ENCODE peak calls at places on chromosomes 1 and 21, in six cellular contexts. One of them, this sample, is unnamed.

GRCh38 chr1:163796394-163796821 is 474.7 kb downstream of the NUF2 start:
- DNase-seq in spleen: no peak
- DNase-seq in HL-60: no peak
- DNase-seq in AG04450: no peak
- DNase-seq in heart right ventricle: no peak
- DNase-seq in IMR-90: peak; percentile 2
- DNase-seq in this sample: peak; percentile 23

GRCh38 chr21:38853421-38853919 is 47.7 kb downstream of the ETS2 start:
- DNase-seq in spleen: no peak
- DNase-seq in HL-60: peak; percentile 62
- DNase-seq in heart right ventricle: no peak
- DNase-seq in AG04450: peak; percentile 82
- DNase-seq in IMR-90: peak; percentile 96
- DNase-seq in this sample: no peak

GRCh38 chr1:222546548-222547259 is 1.2 kb downstream of the HHIPL2 start:
- DNase-seq in AG04450: peak; percentile 46
- DNase-seq in IMR-90: peak; percentile 83
- DNase-seq in spleen: no peak
- DNase-seq in heart right ventricle: no peak
- DNase-seq in HL-60: no peak
- DNase-seq in this sample: peak; percentile 62

GRCh38 chr1:229342902-229343587 is at the start of gene CCSAP:
- DNase-seq in HL-60: no peak
- DNase-seq in spleen: peak; percentile 93
- DNase-seq in IMR-90: peak; percentile 38
- DNase-seq in heart right ventricle: peak; percentile 35
- DNase-seq in AG04450: no peak
- DNase-seq in this sample: no peak

GRCh38 chr1:64898107-64898861 is 68.1 kb downstream of the JAK1 start:
- DNase-seq in heart right ventricle: peak; percentile 89
- DNase-seq in HL-60: peak; percentile 40
- DNase-seq in IMR-90: peak; percentile 97
- DNase-seq in AG04450: peak; percentile 46
- DNase-seq in spleen: no peak
- DNase-seq in this sample: peak; percentile 93

GRCh38 chr1:47843781-47844555 is 153.2 kb downstream of the TRABD2B start:
- DNase-seq in spleen: no peak
- DNase-seq in heart right ventricle: no peak
- DNase-seq in IMR-90: no peak
- DNase-seq in HL-60: no peak
- DNase-seq in AG04450: no peak
- DNase-seq in this sample: no peak

GRCh38 chr1:51839094-51839493 is 39.4 kb downstream of the NRDC start:
- DNase-seq in AG04450: no peak
- DNase-seq in IMR-90: no peak
- DNase-seq in HL-60: no peak
- DNase-seq in spleen: no peak
- DNase-seq in heart right ventricle: no peak
- DNase-seq in this sample: no peak

GRCh38 chr1:13807213-13807612 is 107.2 kb downstream of the PRDM2 start:
- DNase-seq in HL-60: no peak
- DNase-seq in spleen: no peak
- DNase-seq in AG04450: no peak
- DNase-seq in IMR-90: no peak
- DNase-seq in heart right ventricle: no peak
- DNase-seq in this sample: no peak

GRCh38 chr1:2966435-2966834 is 54.8 kb upstream of the ACTRT2 start:
- DNase-seq in IMR-90: no peak
- DNase-seq in spleen: peak; percentile 58
- DNase-seq in AG04450: no peak
- DNase-seq in HL-60: no peak
- DNase-seq in heart right ventricle: no peak
- DNase-seq in this sample: no peak

GRCh38 chr21:38995755-38996154 is 187.5 kb downstream of the PSMG1 start:
- DNase-seq in heart right ventricle: no peak
- DNase-seq in HL-60: no peak
- DNase-seq in IMR-90: no peak
- DNase-seq in AG04450: no peak
- DNase-seq in spleen: no peak
- DNase-seq in this sample: no peak

GRCh38 chr1:13702425-13703127 is 2.6 kb downstream of the PRDM2 start:
- DNase-seq in AG04450: no peak
- DNase-seq in IMR-90: no peak
- DNase-seq in HL-60: no peak
- DNase-seq in spleen: peak; percentile 86
- DNase-seq in heart right ventricle: no peak
- DNase-seq in this sample: no peak

GRCh38 chr1:117710710-117711109 is 104.9 kb downstream of the TENT5C start:
- DNase-seq in heart right ventricle: no peak
- DNase-seq in HL-60: no peak
- DNase-seq in spleen: no peak
- DNase-seq in AG04450: no peak
- DNase-seq in IMR-90: no peak
- DNase-seq in this sample: no peak

GRCh38 chr1:6771568-6771825 is 13.8 kb upstream of the CAMTA1 start:
- DNase-seq in heart right ventricle: no peak
- DNase-seq in AG04450: no peak
- DNase-seq in HL-60: no peak
- DNase-seq in IMR-90: no peak
- DNase-seq in spleen: no peak
- DNase-seq in this sample: no peak

GRCh38 chr1:29176567-29176966 is 5.1 kb downstream of the SRSF4 start:
- DNase-seq in spleen: no peak
- DNase-seq in heart right ventricle: no peak
- DNase-seq in IMR-90: no peak
- DNase-seq in HL-60: no peak
- DNase-seq in AG04450: no peak
- DNase-seq in this sample: peak; percentile 41

GRCh38 chr1:36851087-36851486 is 183.2 kb downstream of the GRIK3 start:
- DNase-seq in AG04450: no peak
- DNase-seq in HL-60: no peak
- DNase-seq in spleen: no peak
- DNase-seq in heart right ventricle: no peak
- DNase-seq in IMR-90: no peak
- DNase-seq in this sample: no peak

GRCh38 chr1:194658090-194658439 is 1471.7 kb upstream of the B3GALT2 start:
- DNase-seq in AG04450: peak; percentile 20
- DNase-seq in HL-60: no peak
- DNase-seq in IMR-90: peak; percentile 81
- DNase-seq in spleen: no peak
- DNase-seq in heart right ventricle: no peak
- DNase-seq in this sample: peak; percentile 75

GRCh38 chr1:1594602-1594981 is 5.3 kb downstream of the FNDC10 start:
- DNase-seq in AG04450: no peak
- DNase-seq in heart right ventricle: no peak
- DNase-seq in IMR-90: no peak
- DNase-seq in spleen: no peak
- DNase-seq in HL-60: no peak
- DNase-seq in this sample: no peak

GRCh38 chr21:45479691-45480675 is 62.3 kb downstream of the SLC19A1 start:
- DNase-seq in heart right ventricle: no peak
- DNase-seq in IMR-90: no peak
- DNase-seq in spleen: no peak
- DNase-seq in AG04450: no peak
- DNase-seq in HL-60: no peak
- DNase-seq in this sample: no peak

GRCh38 chr1:201264554-201264953 is 18.8 kb upstream of the PKP1 start:
- DNase-seq in spleen: peak; percentile 25
- DNase-seq in AG04450: no peak
- DNase-seq in HL-60: no peak
- DNase-seq in heart right ventricle: no peak
- DNase-seq in IMR-90: no peak
- DNase-seq in this sample: no peak

GRCh38 chr21:23020969-23021368 is 2022.8 kb downstream of the NCAM2 start:
- DNase-seq in heart right ventricle: no peak
- DNase-seq in spleen: no peak
- DNase-seq in AG04450: no peak
- DNase-seq in HL-60: no peak
- DNase-seq in IMR-90: no peak
- DNase-seq in this sample: no peak

GRCh38 chr1:183318433-183318832 is 99.7 kb downstream of the NMNAT2 start:
- DNase-seq in HL-60: no peak
- DNase-seq in AG04450: peak; percentile 83
- DNase-seq in spleen: no peak
- DNase-seq in heart right ventricle: peak; percentile 86
- DNase-seq in IMR-90: peak; percentile 95
- DNase-seq in this sample: peak; percentile 58

GRCh38 chr1:214005716-214006115 is 17.9 kb downstream of the PROX1 start:
- DNase-seq in HL-60: no peak
- DNase-seq in heart right ventricle: no peak
- DNase-seq in IMR-90: no peak
- DNase-seq in spleen: no peak
- DNase-seq in AG04450: no peak
- DNase-seq in this sample: no peak

GRCh38 chr1:105270966-105271365 is 1521.3 kb downstream of the AMY1C start:
- DNase-seq in heart right ventricle: no peak
- DNase-seq in AG04450: no peak
- DNase-seq in spleen: no peak
- DNase-seq in IMR-90: no peak
- DNase-seq in HL-60: no peak
- DNase-seq in this sample: no peak

DNA sequence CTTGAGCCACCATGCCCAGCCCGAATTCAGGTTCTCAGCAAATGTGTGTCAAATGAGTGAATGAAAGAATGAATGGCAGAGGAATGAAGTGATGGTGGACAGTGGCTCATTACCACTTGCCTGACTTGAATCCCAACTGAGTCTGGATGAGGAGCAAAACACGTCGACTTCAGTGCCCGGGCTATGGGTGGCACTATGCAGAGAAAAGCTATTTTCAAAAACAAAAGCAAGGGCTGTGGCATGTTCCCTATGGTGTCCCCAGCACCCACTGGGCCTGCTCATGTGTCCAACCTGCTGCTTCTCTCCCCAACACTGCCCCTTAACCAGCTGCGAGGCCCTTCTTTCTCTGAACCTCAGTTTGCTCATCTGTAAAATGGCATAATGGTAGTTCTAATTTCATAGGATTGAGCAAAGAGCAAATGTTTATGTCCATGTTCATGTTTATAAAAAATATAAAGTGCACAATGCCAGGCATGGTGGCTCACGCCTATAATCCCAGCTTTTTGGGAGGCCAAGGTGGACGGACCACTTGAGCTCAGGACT is 4.3 kb upstream of the MAD2L2 start:
- DNase-seq in IMR-90: no peak
- DNase-seq in AG04450: no peak
- DNase-seq in HL-60: no peak
- DNase-seq in heart right ventricle: no peak
- DNase-seq in spleen: no peak
- DNase-seq in this sample: no peak
- TF ChIP-seq CTCF in IMR-90: no peak
- TF ChIP-seq CTCF in AG04450: no peak
- TF ChIP-seq CTCF in HL-60: no peak
- TF ChIP-seq CTCF in heart right ventricle: no peak
- TF ChIP-seq CTCF in spleen: no peak
- TF ChIP-seq CTCF in this sample: no peak

GRCh38 chr1:26190373-26190987 is at the start of gene CATSPER4:
- DNase-seq in HL-60: no peak
- DNase-seq in heart right ventricle: no peak
- DNase-seq in AG04450: no peak
- DNase-seq in IMR-90: no peak
- DNase-seq in spleen: no peak
- DNase-seq in this sample: no peak
- TF ChIP-seq CTCF in HL-60: peak; percentile 8
- TF ChIP-seq CTCF in heart right ventricle: peak; percentile 11
- TF ChIP-seq CTCF in AG04450: peak; percentile 32
- TF ChIP-seq CTCF in IMR-90: peak; percentile 18
- TF ChIP-seq CTCF in spleen: no peak
- TF ChIP-seq CTCF in this sample: no peak

GRCh38 chr21:31476551-31477120 is 132.6 kb upstream of the TIAM1 start:
- DNase-seq in heart right ventricle: no peak
- DNase-seq in HL-60: no peak
- DNase-seq in IMR-90: no peak
- DNase-seq in spleen: no peak
- DNase-seq in AG04450: no peak
- DNase-seq in this sample: no peak
- TF ChIP-seq CTCF in heart right ventricle: no peak
- TF ChIP-seq CTCF in HL-60: no peak
- TF ChIP-seq CTCF in IMR-90: no peak
- TF ChIP-seq CTCF in spleen: no peak
- TF ChIP-seq CTCF in AG04450: no peak
- TF ChIP-seq CTCF in this sample: no peak

DNA sequence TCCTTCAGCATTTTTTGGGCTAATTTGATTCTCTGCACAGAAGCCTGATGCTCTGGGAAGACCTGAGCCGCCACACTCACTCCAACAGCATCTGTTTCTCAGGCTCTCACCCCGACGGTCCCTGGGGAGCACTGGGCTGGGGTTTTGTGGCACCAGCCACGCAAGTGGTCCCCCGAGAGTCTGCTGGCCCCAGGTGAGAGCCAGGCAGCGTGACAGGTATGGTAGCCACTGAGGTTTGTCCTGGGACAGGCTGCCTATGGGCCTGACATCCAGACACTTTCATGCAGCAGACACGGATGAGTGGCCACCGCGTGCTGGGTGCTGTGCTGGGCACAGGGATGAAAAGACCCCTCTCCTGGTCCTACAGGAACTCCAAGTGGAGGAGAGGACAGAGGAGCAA is 11.0 kb downstream of the AJAP1 start:
- DNase-seq in AG04450: no peak
- DNase-seq in IMR-90: no peak
- DNase-seq in HL-60: no peak
- DNase-seq in heart right ventricle: no peak
- DNase-seq in spleen: no peak
- DNase-seq in this sample: no peak
- TF ChIP-seq CTCF in AG04450: no peak
- TF ChIP-seq CTCF in IMR-90: no peak
- TF ChIP-seq CTCF in HL-60: no peak
- TF ChIP-seq CTCF in heart right ventricle: no peak
- TF ChIP-seq CTCF in spleen: no peak
- TF ChIP-seq CTCF in this sample: no peak